ENCODE peak calls at places on chromosomes 1 and 21, in nine cellular contexts. S is stimulated activated CD8-positive, alpha-beta memory T cell treated with anti-CD3 and anti-CD28 coated beads, Interleukin-7, amount 100 ng/mL, for 1 hour; G is NCI-H1105; D is GM06990; U is pons; C is stimulated activated naive CD8-positive, alpha-beta T cell treated with anti-CD3 and anti-CD28 coated beads, Interleukin-15, amount 100 ng/mL, for 72 hours; I is fibroblast of lung; M is right atrium auricular region; K is left ventricle myocardium superior. T is an unnamed sample.

GRCh38 chr1:91645031-91645430 is 144.4 kb downstream of the CDC7 start:
- DNase-seq in G (no peak), U (no peak), I (peak), S (no peak), K (no peak), D (no peak), M (no peak), C (no peak), T (no peak)

GRCh38 chr21:41610042-41610839 is 102.3 kb upstream of the TMPRSS2 start:
- DNase-seq in C (peak), G (peak), U (peak), K (peak), D (no peak), I (peak), S (no peak), M (no peak), T (no peak)

GRCh38 chr1:81758213-81758612 is 42.5 kb upstream of the ADGRL2 start:
- DNase-seq in S (no peak), G (no peak), I (peak), K (no peak), M (no peak), U (no peak), C (no peak), D (no peak), T (no peak)

GRCh38 chr1:24920155-24920925 is 9.7 kb downstream of the RUNX3 start:
- DNase-seq in G (no peak), M (peak), S (no peak), C (no peak), U (no peak), K (no peak), D (no peak), I (no peak), T (no peak)

GRCh38 chr1:183550915-183551314 is 39.3 kb downstream of the NCF2 start:
- DNase-seq in S (no peak), C (no peak), G (no peak), U (no peak), K (no peak), M (no peak), D (no peak), I (no peak), T (no peak)

GRCh38 chr21:29148535-29148934 is 18.1 kb downstream of the MAP3K7CL start:
- DNase-seq in U (no peak), I (peak), D (no peak), G (no peak), K (no peak), C (peak), S (no peak), M (no peak), T (no peak)

GRCh38 chr1:148264374-148265276 is 112.5 kb upstream of the NBPF11 start:
- DNase-seq in D (no peak), G (no peak), M (no peak), C (peak), U (peak), K (no peak), I (peak), S (no peak), T (peak)

GRCh38 chr1:230994860-230995259 is 16.0 kb downstream of the ARV1 start:
- DNase-seq in I (no peak), M (no peak), K (no peak), U (no peak), D (no peak), G (no peak), C (no peak), S (no peak), T (no peak)

GRCh38 chr1:218548764-218549163 is 203.6 kb downstream of the TGFB2 start:
- DNase-seq in S (no peak), C (no peak), M (no peak), I (no peak), G (no peak), K (no peak), U (no peak), D (no peak), T (no peak)

GRCh38 chr1:226526801-226527595 is 21.6 kb upstream of the STUM start:
- DNase-seq in U (no peak), G (no peak), K (peak), I (no peak), D (no peak), C (no peak), M (no peak), S (no peak), T (peak)

GRCh38 chr1:160645386-160646063 is 1.3 kb downstream of the SLAMF1 start:
- DNase-seq in G (no peak), M (no peak), C (no peak), I (no peak), S (no peak), K (no peak), U (no peak), D (no peak), T (no peak)

GRCh38 chr1:102097451-102097850 is 100.7 kb upstream of the OLFM3 start:
- DNase-seq in D (no peak), G (no peak), C (no peak), M (no peak), U (no peak), S (no peak), K (no peak), I (no peak), T (no peak)

GRCh38 chr1:34478460-34479076 is 276.3 kb upstream of the GJB5 start:
- DNase-seq in S (no peak), G (no peak), K (no peak), M (no peak), C (no peak), D (no peak), U (no peak), I (no peak), T (no peak)

GRCh38 chr21:20942523-20942922 is 55.7 kb upstream of the NCAM2 start:
- DNase-seq in S (no peak), C (no peak), M (no peak), G (no peak), I (no peak), D (no peak), K (no peak), U (no peak), T (no peak)

GRCh38 chr1:76033800-76034475 is 40.6 kb upstream of the ST6GALNAC3 start:
- DNase-seq in G (no peak), I (no peak), M (no peak), K (no peak), U (no peak), D (no peak), S (no peak), C (no peak), T (no peak)

GRCh38 chr1:203127672-203128611 is at the start of gene ADORA1:
- DNase-seq in S (no peak), U (peak), I (peak), C (no peak), D (no peak), M (peak), K (peak), G (peak), T (peak)

GRCh38 chr1:70042090-70042716 is 163.2 kb downstream of the LRRC40 start:
- DNase-seq in I (peak), S (no peak), G (no peak), C (no peak), K (no peak), U (peak), D (no peak), M (no peak), T (no peak)

GRCh38 chr1:200896571-200897187 is 2.0 kb downstream of the INAVA start:
- DNase-seq in M (no peak), G (no peak), U (no peak), S (no peak), C (no peak), I (peak), D (no peak), K (no peak), T (peak)

GRCh38 chr1:202959276-202959620 is 1.1 kb upstream of the ADIPOR1 start:
- DNase-seq in C (no peak), M (no peak), K (no peak), S (no peak), D (no peak), U (no peak), I (peak), G (no peak), T (peak)

GRCh38 chr1:39852214-39852791 is 31.0 kb downstream of the TRIT1 start:
- DNase-seq in K (no peak), U (no peak), S (no peak), G (peak), C (no peak), M (no peak), D (no peak), I (no peak), T (peak)

GRCh38 chr1:24981632-24982007 is 51.5 kb upstream of the RUNX3 start:
- DNase-seq in D (no peak), C (peak), I (no peak), S (no peak), G (no peak), K (no peak), M (no peak), U (no peak), T (no peak)

GRCh38 chr1:12552951-12553921 is 64.8 kb downstream of the DHRS3 start:
- DNase-seq in U (no peak), C (no peak), S (no peak), K (peak), I (no peak), D (no peak), M (no peak), G (no peak), T (no peak)

GRCh38 chr1:246875041-246876026 is 56.4 kb downstream of the AHCTF1 start:
- DNase-seq in C (peak), S (no peak), U (no peak), M (no peak), I (peak), D (peak), G (no peak), K (no peak), T (peak)

GRCh38 chr1:29325675-29326074 is 89.4 kb downstream of the PTPRU start:
- DNase-seq in C (no peak), S (no peak), G (no peak), U (no peak), K (peak), M (no peak), I (no peak), D (no peak), T (no peak)

GRCh38 chr1:210707300-210707699 is 378.6 kb downstream of the HHAT start:
- DNase-seq in U (no peak), S (no peak), C (no peak), I (no peak), G (no peak), M (no peak), K (no peak), D (no peak), T (no peak)

GRCh38 chr1:48414264-48414663 is 57.7 kb downstream of the SPATA6 start:
- DNase-seq in G (no peak), K (no peak), U (no peak), M (no peak), I (peak), C (no peak), D (no peak), S (no peak), T (no peak)

GRCh38 chr1:37028981-37029617 is 5.2 kb downstream of the GRIK3 start:
- DNase-seq in K (no peak), S (no peak), G (no peak), I (no peak), U (no peak), C (no peak), D (peak), M (no peak), T (no peak)

GRCh38 chr1:160978510-160978927 is 23.9 kb upstream of the ITLN2 start:
- DNase-seq in G (peak), M (no peak), I (no peak), S (no peak), U (no peak), C (no peak), D (no peak), K (no peak), T (no peak)

GRCh38 chr1:151639466-151639865 is 27.6 kb downstream of the SNX27 start:
- DNase-seq in U (no peak), I (peak), K (no peak), M (no peak), D (no peak), S (no peak), G (no peak), C (no peak), T (no peak)

GRCh38 chr1:223312705-223313414 is 51.1 kb downstream of the SUSD4 start:
- DNase-seq in U (no peak), D (no peak), C (no peak), G (no peak), S (no peak), M (no peak), K (no peak), I (peak), T (no peak)

GRCh38 chr21:43779660-43780059 is 3.6 kb upstream of the CSTB start:
- DNase-seq in G (no peak), M (no peak), U (no peak), S (no peak), D (no peak), I (no peak), K (no peak), C (no peak), T (no peak)

GRCh38 chr1:165481820-165482532 is 37.0 kb upstream of the RXRG start:
- DNase-seq in G (no peak), U (no peak), M (no peak), S (no peak), C (no peak), K (peak), I (peak), D (no peak), T (peak)

GRCh38 chr1:183822081-183822611 is 17.2 kb downstream of the RGL1 start:
- DNase-seq in S (no peak), G (no peak), C (no peak), K (no peak), D (no peak), M (no peak), U (peak), I (peak), T (no peak)

T was measured in RWPE1.